ENCODE peak calls at places on chromosomes 11 and 22, in four cellular contexts. O is Karpas-422, H is tibial nerve, X is BJ. M is an unnamed sample. For H3K27me3, the result is how much of the 10 kb centered on the place peaks cover.

GRCh38 chr11:68047437-68048290 is 8.8 kb downstream of the TCIRG1 start:
- DNase-seq in O (no peak), H (no peak), X (no peak), M (no peak)

GRCh38 chr22:35611200-35611890 is 5.8 kb downstream of the MB start:
- DNase-seq in O (no peak), H (no peak), X (no peak), M (no peak)

GRCh38 chr11:1468473-1469066 is 18.0 kb downstream of the MOB2 start:
- DNase-seq in H (no peak), O (no peak), X (no peak), M (no peak)

GRCh38 chr22:35480143-35480542 is 60.5 kb upstream of the RASD2 start:
- DNase-seq in O (no peak), X (no peak), H (no peak), M (no peak)

GRCh38 chr11:34256591-34256990 is 101.2 kb downstream of the ABTB2 start:
- DNase-seq in O (no peak), H (no peak), X (no peak), M (no peak)

GRCh38 chr22:43197271-43197941 is 10.5 kb upstream of the TTLL12 start:
- DNase-seq in H (no peak), X (peak), O (no peak), M (no peak)

GRCh38 chr22:30206964-30207363 is 39.6 kb downstream of the LIF start:
- DNase-seq in X (peak), O (no peak), H (no peak), M (peak)

GRCh38 chr11:125948278-125949051 is 2.6 kb downstream of the VSIG10L2 start:
- DNase-seq in H (no peak), O (no peak), X (no peak), M (no peak)

GRCh38 chr11:1192741-1193325 is 30.0 kb upstream of the MUC5B start:
- DNase-seq in O (no peak), X (no peak), H (no peak), M (no peak)

GRCh38 chr22:42283288-42284229 is 13.1 kb upstream of the TCF20 start:
- DNase-seq in O (no peak), X (no peak), H (no peak), M (no peak)

GRCh38 chr11:34238966-34239365 is 118.8 kb downstream of the ABTB2 start:
- DNase-seq in O (no peak), X (no peak), H (no peak), M (no peak)

GRCh38 chr22:17436981-17437410 is 67.7 kb downstream of the CECR2 start:
- DNase-seq in X (no peak), O (no peak), H (no peak), M (no peak)

GRCh38 chr11:8087185-8087584 is 6.2 kb downstream of the TUB start:
- DNase-seq in H (no peak), O (peak), X (no peak), M (no peak)

GRCh38 chr11:75820636-75821035 is 5.6 kb downstream of the UVRAG start:
- DNase-seq in H (no peak), X (no peak), O (no peak), M (no peak)
- H3K4me3 ChIP-seq in H (no peak), X (no peak), O (no peak), M (no peak)

GRCh38 chr22:37083914-37084313 is 25.6 kb downstream of the TMPRSS6 start:
- DNase-seq in X (no peak), O (no peak), H (no peak), M (no peak)
- H3K27me3 ChIP-seq in X (under half), O (under half), H (under half), M (under half)

GRCh38 chr11:84722583-84723108 is 904.5 kb downstream of the DLG2 start:
- DNase-seq in H (no peak), O (no peak), X (no peak), M (no peak)

GRCh38 chr11:84719935-84720577 is 907.1 kb downstream of the DLG2 start:
- DNase-seq in O (no peak), X (no peak), H (no peak), M (no peak)

GRCh38 chr11:84721561-84721961 is 905.6 kb downstream of the DLG2 start:
- DNase-seq in H (no peak), O (no peak), X (no peak), M (no peak)

GRCh38 chr11:84720706-84721402 is 906.3 kb downstream of the DLG2 start:
- DNase-seq in O (no peak), H (no peak), X (no peak), M (no peak)
- H3K4me3 ChIP-seq in O (no peak), H (peak), X (peak), M (peak)

DNA sequence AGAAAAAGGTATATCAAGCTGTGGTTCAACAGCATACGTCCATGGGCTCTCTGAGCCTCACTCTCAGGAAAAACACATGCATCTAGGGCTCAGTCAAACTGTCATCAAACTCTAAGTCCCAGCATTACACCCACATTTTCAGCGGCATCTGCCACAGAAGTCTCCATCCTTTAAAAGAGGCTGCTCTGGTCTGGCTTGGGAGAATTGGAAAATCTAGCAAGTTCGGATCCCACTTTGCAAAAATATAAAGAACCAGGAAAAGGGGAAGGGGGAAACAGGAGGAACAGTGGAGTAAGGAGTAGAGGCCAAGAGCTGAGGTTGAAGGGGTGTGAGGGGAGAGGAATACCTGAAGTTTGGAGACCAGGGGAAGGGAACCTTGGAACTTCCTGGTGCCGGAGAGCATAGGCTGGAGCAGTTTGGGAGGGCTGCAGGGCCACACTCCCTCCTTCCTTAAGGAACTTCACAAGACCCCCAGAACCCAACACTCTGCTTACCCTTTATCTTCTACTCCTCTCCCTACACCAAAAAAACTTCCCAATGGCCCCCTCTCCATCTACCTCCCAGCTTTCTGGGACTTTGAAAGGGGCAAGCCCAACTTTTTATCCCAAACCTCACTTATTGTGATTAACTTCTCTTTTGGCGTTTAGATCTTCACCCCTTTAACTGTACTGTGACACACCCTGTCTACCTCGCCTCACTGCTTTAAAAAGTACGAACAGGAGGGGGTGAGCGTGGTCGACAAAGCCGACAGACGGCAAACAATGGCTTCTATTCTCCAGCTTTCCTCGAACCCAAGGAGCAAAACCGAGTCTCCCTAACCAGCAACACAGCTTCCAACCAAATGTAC is 4.0 kb downstream of the PAX6 start:
- DNase-seq in O (no peak), X (no peak), H (no peak), M (no peak)
- H3K27me3 ChIP-seq in O (under half), X (half or more), H (under half), M (under half)

GRCh38 chr22:39995346-39996252 is 845 bp downstream of the FAM83F start:
- DNase-seq in X (no peak), O (no peak), H (no peak), M (no peak)

GRCh38 chr22:39997421-39997820 is 2.7 kb downstream of the FAM83F start:
- DNase-seq in H (no peak), O (no peak), X (no peak), M (no peak)

GRCh38 chr22:39994566-39995345 is at the start of gene FAM83F:
- DNase-seq in O (no peak), H (no peak), X (no peak), M (no peak)

GRCh38 chr22:39997939-39998726 is 3.4 kb downstream of the FAM83F start:
- DNase-seq in O (no peak), H (no peak), X (no peak), M (no peak)

DNA sequence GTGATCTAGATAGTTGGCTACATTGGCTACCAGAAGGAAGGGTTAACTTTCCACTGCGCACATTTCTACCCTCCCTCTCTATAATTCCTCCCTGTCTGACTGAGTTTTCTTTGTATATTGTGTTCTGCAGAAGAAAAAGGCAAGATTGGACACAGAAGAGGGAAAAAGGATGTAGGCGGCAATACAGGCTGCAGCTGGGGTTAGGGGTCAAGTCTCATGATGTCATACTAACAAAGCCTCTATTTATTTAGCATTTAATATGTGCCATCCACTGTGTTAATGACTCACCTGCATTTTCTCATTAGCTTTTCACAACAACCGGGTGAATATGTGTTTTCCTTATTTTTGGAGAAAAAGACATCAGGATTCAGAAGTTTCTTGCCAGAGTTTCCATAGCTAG is 2.0 kb downstream of the FAM83F start:
- DNase-seq in H (no peak), X (no peak), O (no peak), M (no peak)
- H3K4me3 ChIP-seq in H (peak), X (no peak), O (no peak), M (no peak)

GRCh38 chr22:22767876-22768602 is 119.6 kb upstream of the IGLL5 start:
- DNase-seq in O (peak), H (no peak), X (no peak), M (no peak)
- H3K27me3 ChIP-seq in O (under half), H (under half), X (under half), M (under half)

M was measured in lung.